ENCODE peak calls at places on chromosomes 1 and 21, in five cellular contexts. A is AG04450, T is transverse colon, R is lower lobe of right lung, F is upper lobe of left lung. E is an unnamed sample.

GRCh38 chr1:35762204-35762603 is 7.6 kb downstream of the CLSPN start:
- DNase-seq in A (no peak), T (no peak), R (no peak), F (no peak), E (no peak)

GRCh38 chr1:222310830-222311229 is 237.1 kb downstream of the HHIPL2 start:
- DNase-seq in A (no peak), T (no peak), R (no peak), F (no peak), E (no peak)

GRCh38 chr1:58432813-58433668 is 113.5 kb downstream of the OMA1 start:
- DNase-seq in A (peak), T (no peak), R (no peak), F (no peak), E (peak)

GRCh38 chr1:185850366-185850765 is 116.2 kb downstream of the HMCN1 start:
- DNase-seq in A (no peak), T (no peak), R (no peak), F (no peak), E (no peak)

GRCh38 chr1:81812712-81813111 is 12.0 kb downstream of the ADGRL2 start:
- DNase-seq in A (no peak), T (no peak), R (no peak), F (no peak), E (no peak)

GRCh38 chr1:150530491-150531159 is 15.1 kb downstream of the FALEC start:
- DNase-seq in A (no peak), T (no peak), R (no peak), F (no peak), E (no peak)

GRCh38 chr1:203600782-203601513 is 25.7 kb upstream of the ATP2B4 start:
- DNase-seq in A (no peak), T (no peak), R (no peak), F (no peak), E (peak)

GRCh38 chr1:219659682-219660081 is 46.8 kb upstream of the ZC3H11B start:
- DNase-seq in A (peak), T (no peak), R (no peak), F (no peak), E (no peak)

GRCh38 chr21:42439284-42440186 is 35.8 kb downstream of the UBASH3A start:
- DNase-seq in A (no peak), T (peak), R (no peak), F (no peak), E (no peak)

GRCh38 chr1:67618285-67619018 is 66.5 kb upstream of the GADD45A start:
- DNase-seq in A (peak), T (peak), R (no peak), F (no peak), E (no peak)

GRCh38 chr1:44553771-44554170 is 120.5 kb downstream of the TMEM53 start:
- DNase-seq in A (no peak), T (no peak), R (no peak), F (no peak), E (no peak)

GRCh38 chr1:226635456-226635941 is 86.9 kb downstream of the STUM start:
- DNase-seq in A (no peak), T (peak), R (peak), F (no peak), E (no peak)

GRCh38 chr1:213123532-213123931 is 72.5 kb downstream of the RPS6KC1 start:
- DNase-seq in A (peak), T (no peak), R (no peak), F (no peak), E (no peak)

GRCh38 chr1:80801691-80802090 is 999.0 kb upstream of the ADGRL2 start:
- DNase-seq in A (no peak), T (no peak), R (no peak), F (no peak), E (no peak)

GRCh38 chr1:63557365-63557987 is 34.2 kb downstream of the EFCAB7 start:
- DNase-seq in A (peak), T (peak), R (no peak), F (no peak), E (peak)

GRCh38 chr1:11134352-11135266 is 34.9 kb upstream of the EXOSC10 start:
- DNase-seq in A (peak), T (no peak), R (no peak), F (no peak), E (no peak)

GRCh38 chr21:34912022-34912933 is 136.8 kb downstream of the RUNX1 start:
- DNase-seq in A (no peak), T (no peak), R (no peak), F (no peak), E (no peak)

GRCh38 chr1:236173174-236173767 is 30.9 kb downstream of the GPR137B start:
- DNase-seq in A (no peak), T (no peak), R (no peak), F (no peak), E (no peak)

GRCh38 chr1:5793516-5793915 is 198.7 kb downstream of the NPHP4 start:
- DNase-seq in A (no peak), T (no peak), R (no peak), F (no peak), E (peak)

GRCh38 chr1:159581422-159581821 is 6.2 kb upstream of the APCS start:
- DNase-seq in A (no peak), T (no peak), R (no peak), F (no peak), E (no peak)

GRCh38 chr1:54507033-54507432 is 41.0 kb upstream of the ACOT11 start:
- DNase-seq in A (no peak), T (no peak), R (no peak), F (no peak), E (no peak)

GRCh38 chr1:55318111-55318817 is 103.1 kb upstream of the USP24 start:
- DNase-seq in A (no peak), T (no peak), R (no peak), F (no peak), E (no peak)

GRCh38 chr1:161899091-161899490 is 124.6 kb downstream of the OLFML2B start:
- DNase-seq in A (no peak), T (no peak), R (no peak), F (no peak), E (no peak)

GRCh38 chr1:162147760-162148159 is 78.3 kb downstream of the NOS1AP start:
- DNase-seq in A (no peak), T (no peak), R (no peak), F (no peak), E (no peak)

GRCh38 chr1:90854559-90854958 is 137.5 kb upstream of the BARHL2 start:
- DNase-seq in A (no peak), T (no peak), R (no peak), F (no peak), E (no peak)

GRCh38 chr1:160953030-160953429 is 1.6 kb downstream of the ITLN2 start:
- DNase-seq in A (no peak), T (no peak), R (no peak), F (no peak), E (no peak)

GRCh38 chr1:173114381-173114780 is 63.6 kb upstream of the TNFSF18 start:
- DNase-seq in A (no peak), T (no peak), R (no peak), F (no peak), E (no peak)

GRCh38 chr1:52659851-52660596 is 27.1 kb downstream of the SHISAL2A start:
- DNase-seq in A (no peak), T (no peak), R (no peak), F (no peak), E (no peak)

GRCh38 chr1:77232829-77233228 is 13.6 kb upstream of the PIGK start:
- DNase-seq in A (no peak), T (no peak), R (no peak), F (no peak), E (no peak)

GRCh38 chr1:81151300-81151699 is 649.4 kb upstream of the ADGRL2 start:
- DNase-seq in A (no peak), T (no peak), R (no peak), F (no peak), E (no peak)

GRCh38 chr1:34781844-34782391 is 904 bp downstream of the GJB3 start:
- DNase-seq in A (no peak), T (peak), R (no peak), F (no peak), E (no peak)

GRCh38 chr1:185317886-185318310 is 855 bp upstream of the IVNS1ABP start:
- DNase-seq in A (no peak), T (peak), R (no peak), F (no peak), E (no peak)

GRCh38 chr1:56094168-56094567 is 485.2 kb downstream of the PLPP3 start:
- DNase-seq in A (no peak), T (no peak), R (no peak), F (no peak), E (no peak)

GRCh38 chr1:24932284-24932683 is 2.2 kb upstream of the RUNX3 start:
- DNase-seq in A (no peak), T (peak), R (peak), F (peak), E (peak)

GRCh38 chr1:45994423-45994822 is 138.0 kb downstream of the PIK3R3 start:
- DNase-seq in A (no peak), T (no peak), R (no peak), F (no peak), E (no peak)

GRCh38 chr1:212161231-212161781 is 123.9 kb upstream of the PPP2R5A start:
- DNase-seq in A (peak), T (no peak), R (no peak), F (no peak), E (no peak)

GRCh38 chr1:5757177-5757820 is 234.9 kb downstream of the NPHP4 start:
- DNase-seq in A (no peak), T (no peak), R (no peak), F (no peak), E (no peak)

DNA sequence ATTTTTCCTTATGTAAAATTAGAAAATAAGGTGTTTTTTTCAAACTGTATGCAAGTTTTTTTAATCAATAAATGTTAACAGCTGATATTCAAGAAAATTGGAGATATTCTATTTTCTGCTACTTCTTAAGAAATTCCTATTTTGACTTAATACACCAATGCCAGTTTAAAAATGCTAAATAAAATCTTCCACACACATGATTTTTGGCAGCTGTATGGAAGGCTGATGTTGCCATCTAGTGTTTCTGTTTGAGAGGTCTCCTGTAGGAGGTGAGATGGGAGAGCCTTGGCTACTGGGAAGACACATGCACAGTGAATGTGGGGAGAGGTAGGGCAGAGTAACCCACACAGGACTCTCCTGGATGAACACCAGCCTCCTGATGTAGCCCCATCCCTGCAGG is 29.2 kb upstream of the OR2B11 start:
- DNase-seq in A (peak), T (peak), R (no peak), F (no peak), E (peak)
- TF ChIP-seq CTCF in A (peak), T (peak), R (peak), F (no peak), E (peak)

GRCh38 chr1:47533176-47534039 is 95.6 kb downstream of the FOXD2 start:
- DNase-seq in A (peak), T (peak), R (peak), F (peak), E (no peak)
- H3K27ac ChIP-seq in A (peak), T (no peak), R (no peak), F (no peak), E (no peak)

GRCh38 chr1:94236630-94237290 is 624 bp downstream of the ARHGAP29 start:
- DNase-seq in A (no peak), T (peak), R (no peak), F (no peak), E (peak)

GRCh38 chr1:94236021-94236491 is 1.3 kb downstream of the ARHGAP29 start:
- DNase-seq in A (no peak), T (no peak), R (no peak), F (no peak), E (no peak)

GRCh38 chr1:94239796-94240195 is 2.4 kb upstream of the ARHGAP29 start:
- DNase-seq in A (no peak), T (no peak), R (no peak), F (no peak), E (no peak)

GRCh38 chr1:94235189-94236020 is 2.0 kb downstream of the ARHGAP29 start:
- DNase-seq in A (no peak), T (no peak), R (no peak), F (no peak), E (no peak)

DNA sequence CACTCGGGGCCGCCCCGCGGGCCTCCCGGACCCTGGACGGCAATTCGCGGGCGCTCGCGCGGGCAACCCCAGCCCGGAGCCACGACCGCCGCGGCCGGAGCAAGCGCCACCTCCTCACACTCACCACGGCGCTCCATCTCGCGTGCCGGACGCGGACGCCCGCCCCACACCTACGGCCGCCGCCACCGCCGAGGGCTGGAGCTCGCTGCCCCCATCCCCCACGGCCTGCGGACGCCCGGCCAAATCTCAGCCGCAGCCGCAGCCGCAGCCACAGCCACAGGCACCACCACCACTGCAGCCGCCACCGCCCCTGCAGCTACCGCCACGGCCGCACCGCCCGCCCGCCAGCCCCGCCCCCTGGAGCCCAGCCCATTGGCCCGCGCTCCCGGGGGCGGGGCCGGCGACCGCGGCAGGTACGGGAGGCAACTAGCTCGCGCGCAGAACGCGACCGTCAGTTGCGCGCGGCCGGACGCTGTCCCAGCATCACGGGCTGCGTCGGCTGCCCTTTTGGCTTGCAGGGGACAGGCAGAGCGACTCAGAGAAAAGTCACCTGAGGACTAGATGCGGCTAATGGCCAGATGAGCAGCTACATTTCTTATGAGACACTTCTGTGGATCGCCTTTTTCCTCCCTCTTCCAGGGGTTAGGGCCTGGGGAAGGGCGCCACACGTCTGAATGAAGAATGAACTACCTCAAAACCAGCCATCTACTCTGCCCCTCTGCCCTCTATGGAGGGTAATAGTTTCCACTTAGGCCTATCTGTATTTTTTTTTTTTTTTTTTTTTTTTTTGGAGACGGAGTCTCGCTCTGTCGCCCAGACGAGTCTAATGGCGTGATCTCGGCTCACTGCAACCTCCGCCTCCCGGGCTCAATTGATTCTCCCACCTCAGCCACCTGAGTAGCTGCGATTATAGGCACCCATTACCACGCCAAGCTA is at the start of gene ARHGAP29:
- DNase-seq in A (no peak), T (peak), R (peak), F (peak), E (peak)
- H3K4me3 ChIP-seq in A (peak), T (peak), R (peak), F (peak), E (peak)

DNA sequence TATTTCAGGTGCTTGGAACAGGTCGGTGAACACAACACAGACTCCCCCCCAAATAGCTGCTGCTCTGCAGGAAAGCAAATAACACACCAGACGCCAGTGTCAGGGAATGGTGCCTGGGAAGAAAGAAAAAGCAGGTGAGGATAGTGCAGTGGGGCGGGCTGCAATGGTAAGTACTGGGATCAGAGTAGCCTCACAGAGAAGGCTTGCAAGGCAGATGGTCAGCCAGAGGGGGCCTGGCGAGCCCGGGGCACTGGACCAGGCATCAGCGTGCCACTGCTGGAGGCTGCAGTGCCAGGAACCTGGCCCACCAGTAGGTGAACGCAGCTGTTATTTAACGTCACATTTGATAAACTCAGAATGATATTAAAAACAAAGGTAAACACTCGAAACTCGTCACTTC is 60.0 kb downstream of the POFUT2 start:
- DNase-seq in A (no peak), T (no peak), R (no peak), F (peak), E (no peak)
- TF ChIP-seq CTCF in A (no peak), T (no peak), R (no peak), F (no peak), E (peak)

E was measured in WERI-Rb-1.